ENCODE peak calls at places on chromosomes 11 and 22, in six cellular contexts. B, O, J, A, K and D are unnamed samples.

GRCh38 chr11:2203440-2204259 is 32.0 kb upstream of the TH start:
- DNase-seq in B (no peak), O (peak; percentile 38), J (no peak), A (no peak), K (peak; percentile 86), D (no peak)

GRCh38 chr22:29503811-29504372 is 23.9 kb downstream of the NEFH start:
- DNase-seq in B (peak; percentile 45), O (no peak), J (no peak), A (no peak), K (no peak), D (peak; percentile 25)

GRCh38 chr11:14350215-14350614 is 8.8 kb downstream of the RRAS2 start:
- DNase-seq in B (no peak), O (no peak), J (no peak), A (no peak), K (no peak), D (peak; percentile 42)

GRCh38 chr11:132349806-132350733 is 979.7 kb downstream of the NTM start:
- DNase-seq in B (no peak), O (no peak), J (no peak), A (no peak), K (no peak), D (no peak)

GRCh38 chr11:23284626-23285025 is 424.4 kb upstream of the CCDC179 start:
- DNase-seq in B (no peak), O (no peak), J (no peak), A (no peak), K (no peak), D (no peak)

GRCh38 chr22:25167082-25167481 is 32.6 kb upstream of the CRYBB3 start:
- DNase-seq in B (no peak), O (no peak), J (no peak), A (no peak), K (no peak), D (no peak)

GRCh38 chr11:10654211-10655150 is 39.1 kb downstream of the IRAG1 start:
- DNase-seq in B (peak; percentile 72), O (peak; percentile 72), J (peak; percentile 73), A (peak; percentile 23), K (peak; percentile 57), D (peak; percentile 82)

GRCh38 chr11:22337571-22338464 is at the start of gene SLC17A6:
- DNase-seq in B (peak; percentile 5), O (no peak), J (peak; percentile 13), A (no peak), K (peak; percentile 21), D (peak; percentile 45)

GRCh38 chr22:24994070-24994763 is 41.7 kb downstream of the KIAA1671 start:
- DNase-seq in B (peak; percentile 52), O (no peak), J (no peak), A (no peak), K (no peak), D (no peak)

GRCh38 chr11:67636962-67637361 is 2.6 kb downstream of the TBX10 start:
- DNase-seq in B (no peak), O (no peak), J (no peak), A (no peak), K (no peak), D (no peak)

GRCh38 chr11:67633758-67634365 is 4.1 kb upstream of the NUDT8 start:
- DNase-seq in B (no peak), O (no peak), J (no peak), A (no peak), K (no peak), D (no peak)

GRCh38 chr11:67634366-67635230 is 4.9 kb upstream of the NUDT8 start:
- DNase-seq in B (no peak), O (no peak), J (no peak), A (no peak), K (no peak), D (no peak)

GRCh38 chr11:67632982-67633755 is 3.4 kb upstream of the NUDT8 start:
- DNase-seq in B (no peak), O (no peak), J (no peak), A (no peak), K (no peak), D (no peak)

GRCh38 chr11:67635231-67635521 is 4.4 kb downstream of the TBX10 start:
- DNase-seq in B (no peak), O (no peak), J (no peak), A (no peak), K (no peak), D (no peak)
- H3K4me3 ChIP-seq in B (no peak overlapping the region), O (no peak overlapping the region), J (no peak overlapping the region), A (no peak overlapping the region), K (no peak overlapping the region), D (no peak overlapping the region)

GRCh38 chr11:122931510-122931909 is 49.0 kb downstream of the JHY start:
- DNase-seq in B (no peak), O (no peak), J (no peak), A (no peak), K (no peak), D (no peak)
- TF ChIP-seq MYC in B (no peak), O (no peak), J (no peak), A (no peak), K (no peak), D (no peak)

GRCh38 chr11:12457030-12457600 is 79.7 kb downstream of the PARVA start:
- DNase-seq in B (no peak), O (no peak), J (no peak), A (no peak), K (no peak), D (no peak)
- TF ChIP-seq POLR2A in B (no peak), O (no peak), J (no peak), A (no peak), K (no peak), D (no peak)

GRCh38 chr11:64008283-64008931 is 22.2 kb downstream of the OTUB1 start:
- DNase-seq in B (no peak), O (no peak), J (no peak), A (no peak), K (no peak), D (no peak)

GRCh38 chr11:64005691-64006090 is 19.5 kb downstream of the OTUB1 start:
- DNase-seq in B (no peak), O (no peak), J (no peak), A (no peak), K (no peak), D (no peak)

GRCh38 chr11:64006468-64006867 is 20.2 kb downstream of the OTUB1 start:
- DNase-seq in B (no peak), O (no peak), J (no peak), A (no peak), K (no peak), D (no peak)

GRCh38 chr11:64007629-64008282 is 21.5 kb downstream of the OTUB1 start:
- DNase-seq in B (peak; percentile 86), O (peak; percentile 95), J (peak; percentile 45), A (no peak), K (peak; percentile 89), D (no peak)

GRCh38 chr11:64007160-64007628 is 21.0 kb downstream of the OTUB1 start:
- DNase-seq in B (peak; percentile 63), O (peak; percentile 40), J (no peak), A (no peak), K (no peak), D (no peak)
- H3K4me3 ChIP-seq in B (peak overlapping the region; percentile 42), O (no peak overlapping the region), J (no peak overlapping the region), A (no peak overlapping the region), K (peak overlapping the region; percentile 9), D (no peak overlapping the region)

GRCh38 chr11:118260353-118260752 is 3.7 kb downstream of the MPZL2 start:
- DNase-seq in B (no peak), O (no peak), J (no peak), A (no peak), K (no peak), D (no peak)
- TF ChIP-seq MYC in B (no peak), O (no peak), J (no peak), A (no peak), K (no peak), D (no peak)

DNA sequence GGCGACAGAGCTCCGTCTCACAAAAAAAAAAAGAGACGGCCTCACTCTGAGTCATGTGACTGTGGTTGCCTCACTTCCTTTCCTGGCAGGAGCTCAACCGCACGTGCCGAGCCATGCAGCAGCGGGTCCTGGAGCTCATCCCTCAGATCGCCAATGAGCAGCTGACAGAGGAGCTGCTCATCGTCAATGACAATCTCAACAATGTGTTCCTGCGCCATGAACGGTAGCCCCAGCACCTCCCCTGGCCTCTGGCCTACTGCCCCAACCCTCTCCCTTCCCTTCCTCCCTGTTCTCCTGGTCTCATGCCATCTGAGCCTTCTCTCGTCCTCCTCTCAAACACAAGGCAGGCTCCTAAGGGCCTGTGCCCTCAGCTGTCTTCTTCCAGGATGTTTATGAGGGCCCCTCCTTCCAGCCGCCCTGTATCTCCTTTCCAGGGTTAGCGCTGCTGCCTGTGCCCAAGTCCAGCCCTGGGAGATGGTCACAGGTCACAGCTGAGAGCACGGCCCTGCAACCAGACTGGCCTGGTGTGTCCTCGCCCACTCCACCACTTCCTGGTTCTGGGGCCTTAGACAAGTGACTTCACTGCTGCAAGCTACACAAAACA is 30.7 kb downstream of the TOM1 start:
- DNase-seq in B (no peak), O (no peak), J (peak; percentile 65), A (no peak), K (no peak), D (peak; percentile 96)
- TF ChIP-seq POLR2A in B (no peak), O (no peak), J (no peak), A (no peak), K (no peak), D (no peak)